ENCODE peak calls at places on chromosomes 5 and 9, in six cellular contexts. A is NCI-H2171 treated with DMSO at 0.1 percent for 48 hours, W is epithelial cell of proximal tubule, E is heart left ventricle, D is NCI-H1417, J is GOT3. N is an unnamed sample.
A peak's percentile ranks its signal among the peaks of the same experiment; 100 is the strongest.

GRCh38 chr5:140821375-140822280 is at the start of gene PCDHA5:
- DNase-seq in E (no peak), W (no peak), A (no peak), D (no peak), J (no peak), N (no peak)

GRCh38 chr5:1651971-1652872 is 128.5 kb upstream of the LPCAT1 start:
- DNase-seq in W (no peak), J (no peak), A (no peak), D (no peak), E (no peak), N (no peak)

GRCh38 chr9:121678501-121679022 is 27.1 kb downstream of the DAB2IP start:
- DNase-seq in W (no peak), J (no peak), A (no peak), D (no peak), E (no peak), N (no peak)

GRCh38 chr5:40446910-40447309 is 232.8 kb upstream of the PTGER4 start:
- DNase-seq in W (peak; percentile 94), D (no peak), A (no peak), J (no peak), E (no peak), N (no peak)

GRCh38 chr9:1604942-1605560 is 410.1 kb upstream of the SMARCA2 start:
- DNase-seq in A (peak; percentile 87), D (peak; percentile 9), E (no peak), J (no peak), W (no peak), N (peak; percentile 68)

GRCh38 chr5:1268666-1269065 is 26.2 kb downstream of the TERT start:
- DNase-seq in A (no peak), E (no peak), J (no peak), D (no peak), W (no peak), N (peak; percentile 86)

GRCh38 chr5:9245071-9245470 is 300.8 kb downstream of the SEMA5A start:
- DNase-seq in A (no peak), J (no peak), W (no peak), E (no peak), D (no peak), N (no peak)

GRCh38 chr9:4970970-4971641 is 14.0 kb upstream of the JAK2 start:
- DNase-seq in J (no peak), A (no peak), E (no peak), D (no peak), W (no peak), N (no peak)

GRCh38 chr5:147633173-147633572 is 123.3 kb upstream of the DPYSL3 start:
- DNase-seq in A (no peak), W (no peak), D (no peak), E (no peak), J (no peak), N (no peak)

GRCh38 chr9:104069288-104069687 is 24.8 kb upstream of the SMC2 start:
- DNase-seq in W (no peak), J (no peak), D (no peak), E (no peak), A (no peak), N (no peak)

GRCh38 chr5:33969572-33970452 is 14.7 kb downstream of the SLC45A2 start:
- DNase-seq in J (no peak), W (no peak), E (peak; percentile 19), D (peak; percentile 23), A (peak; percentile 36), N (peak; percentile 75)

GRCh38 chr5:108760512-108760911 is 12.8 kb downstream of the FER start:
- DNase-seq in J (no peak), A (no peak), D (no peak), W (no peak), E (no peak), N (no peak)

GRCh38 chr9:92771309-92771708 is 6.7 kb upstream of the BICD2 start:
- DNase-seq in J (no peak), W (no peak), E (no peak), A (no peak), D (no peak), N (no peak)

GRCh38 chr5:149937610-149938009 is 7.0 kb downstream of the PDE6A start:
- DNase-seq in J (no peak), E (no peak), A (no peak), W (no peak), D (peak; percentile 78), N (no peak)

GRCh38 chr9:80440724-80441123 is 869.0 kb downstream of the TLE4 start:
- DNase-seq in A (no peak), W (no peak), J (no peak), E (no peak), D (no peak), N (no peak)

GRCh38 chr9:114804504-114804903 is 1.3 kb downstream of the TNFSF15 start:
- DNase-seq in W (no peak), E (no peak), D (no peak), J (no peak), A (no peak), N (no peak)

GRCh38 chr9:21800931-21801682 is 1.3 kb upstream of the MTAP start:
- DNase-seq in A (no peak), E (no peak), D (no peak), J (no peak), W (no peak), N (no peak)

GRCh38 chr5:175561085-175561484 is 82.7 kb downstream of the SFXN1 start:
- DNase-seq in W (no peak), J (no peak), E (no peak), A (no peak), D (no peak), N (no peak)

GRCh38 chr5:39943811-39944210 is 519.0 kb upstream of the DAB2 start:
- DNase-seq in J (no peak), D (no peak), W (no peak), A (no peak), E (no peak), N (no peak)

GRCh38 chr9:35904966-35905781 is 828 bp upstream of the HRCT1 start:
- DNase-seq in D (no peak), A (no peak), E (no peak), W (no peak), J (no peak), N (no peak)

GRCh38 chr9:107260437-107261081 is 22.5 kb upstream of the RAD23B start:
- DNase-seq in E (no peak), J (no peak), A (peak; percentile 36), D (peak; percentile 26), W (no peak), N (no peak)

GRCh38 chr9:133273098-133273497 is 1.9 kb downstream of the ABO start:
- DNase-seq in A (no peak), J (no peak), D (no peak), W (no peak), E (no peak), N (no peak)

GRCh38 chr5:97657239-97657638 is 474.2 kb upstream of the RIOK2 start:
- DNase-seq in W (no peak), D (no peak), E (no peak), J (no peak), A (no peak), N (no peak)

GRCh38 chr9:27407966-27408365 is 111.0 kb upstream of the EQTN start:
- DNase-seq in E (no peak), A (no peak), D (no peak), J (no peak), W (peak; percentile 50), N (no peak)

GRCh38 chr5:139344177-139344576 is 2.5 kb downstream of the PAIP2 start:
- DNase-seq in J (no peak), E (no peak), D (no peak), A (no peak), W (no peak), N (no peak)

GRCh38 chr9:117783828-117784227 is 79.6 kb downstream of the TLR4 start:
- DNase-seq in W (peak; percentile 10), D (peak; percentile 52), E (peak; percentile 30), A (no peak), J (no peak), N (no peak)

GRCh38 chr9:131834721-131835120 is 94.8 kb upstream of the RAPGEF1 start:
- DNase-seq in W (no peak), A (no peak), D (no peak), E (peak; percentile 3), J (no peak), N (no peak)

GRCh38 chr5:74864823-74865222 is 1.4 kb downstream of the FAM169A start:
- DNase-seq in A (no peak), J (no peak), W (no peak), E (no peak), D (peak; percentile 28), N (no peak)

GRCh38 chr5:9015250-9015936 is 530.5 kb downstream of the SEMA5A start:
- DNase-seq in W (no peak), J (no peak), E (no peak), D (no peak), A (no peak), N (no peak)